ENCODE peak calls at places on chromosomes 2 and 18, in eight cellular contexts. I, X, J, P, V, E, O and H are unnamed samples.

GRCh38 chr2:191478754-191479679 is 198.9 kb upstream of the NABP1 start:
- DNase-seq in I (no peak), X (peak), J (no peak), P (peak), V (no peak), E (no peak), O (peak), H (no peak)

GRCh38 chr2:170863087-170863486 is 46.4 kb downstream of the GAD1 start:
- DNase-seq in I (no peak), X (no peak), J (no peak), P (no peak), V (no peak), E (no peak), O (no peak), H (no peak)

GRCh38 chr18:251572-251971 is 16.3 kb downstream of the THOC1 start:
- DNase-seq in I (no peak), X (no peak), J (no peak), P (no peak), V (no peak), E (no peak), O (no peak), H (no peak)

GRCh38 chr2:61014805-61015204 is 2.7 kb upstream of the PEX13 start:
- DNase-seq in I (no peak), X (no peak), J (no peak), P (no peak), V (no peak), E (no peak), O (no peak), H (no peak)

GRCh38 chr2:7730990-7731389 is 813.8 kb downstream of the RNF144A start:
- DNase-seq in I (no peak), X (no peak), J (no peak), P (no peak), V (no peak), E (no peak), O (no peak), H (no peak)

GRCh38 chr2:230447036-230447435 is 31.0 kb downstream of the SP100 start:
- DNase-seq in I (no peak), X (no peak), J (no peak), P (no peak), V (no peak), E (no peak), O (no peak), H (no peak)

GRCh38 chr18:49098386-49098785 is 147.6 kb upstream of the SMAD7 start:
- DNase-seq in I (no peak), X (no peak), J (no peak), P (no peak), V (no peak), E (no peak), O (no peak), H (no peak)

GRCh38 chr2:102296449-102296848 is 14.9 kb upstream of the IL1RL1 start:
- DNase-seq in I (no peak), X (peak), J (no peak), P (no peak), V (no peak), E (no peak), O (no peak), H (no peak)

GRCh38 chr2:239181601-239182471 is 219.0 kb downstream of the HDAC4 start:
- DNase-seq in I (no peak), X (no peak), J (no peak), P (peak), V (no peak), E (no peak), O (peak), H (no peak)

GRCh38 chr2:204036706-204037105 is 100.1 kb downstream of the ICOS start:
- DNase-seq in I (no peak), X (no peak), J (no peak), P (no peak), V (no peak), E (no peak), O (no peak), H (no peak)

GRCh38 chr18:26703170-26703933 is 155.0 kb upstream of the KCTD1 start:
- DNase-seq in I (peak), X (no peak), J (no peak), P (no peak), V (no peak), E (no peak), O (no peak), H (no peak)

GRCh38 chr18:74513149-74513882 is 17.2 kb downstream of the CNDP2 start:
- DNase-seq in I (no peak), X (no peak), J (no peak), P (no peak), V (peak), E (no peak), O (peak), H (no peak)

GRCh38 chr2:235043762-235044500 is 92.1 kb downstream of the SH3BP4 start:
- DNase-seq in I (no peak), X (no peak), J (no peak), P (peak), V (peak), E (no peak), O (no peak), H (no peak)

GRCh38 chr2:105597831-105598293 is 146.8 kb upstream of the NCK2 start:
- DNase-seq in I (no peak), X (no peak), J (no peak), P (no peak), V (no peak), E (no peak), O (no peak), H (no peak)

GRCh38 chr2:159071190-159071915 is 102.9 kb downstream of the TANC1 start:
- DNase-seq in I (no peak), X (no peak), J (no peak), P (no peak), V (no peak), E (no peak), O (no peak), H (no peak)

GRCh38 chr2:211793783-211794182 is 744.8 kb downstream of the ERBB4 start:
- DNase-seq in I (no peak), X (no peak), J (no peak), P (no peak), V (no peak), E (no peak), O (no peak), H (no peak)

GRCh38 chr2:108297436-108298141 is 8.9 kb downstream of the SULT1C2 start:
- DNase-seq in I (peak), X (no peak), J (no peak), P (no peak), V (no peak), E (no peak), O (no peak), H (no peak)

GRCh38 chr2:54709341-54709809 is 14.1 kb upstream of the EML6 start:
- DNase-seq in I (no peak), X (peak), J (no peak), P (peak), V (no peak), E (no peak), O (no peak), H (no peak)

GRCh38 chr2:199851886-199852285 is 894 bp upstream of the FTCDNL1 start:
- DNase-seq in I (no peak), X (no peak), J (no peak), P (peak), V (no peak), E (no peak), O (no peak), H (no peak)

GRCh38 chr2:72934683-72935610 is 17.6 kb downstream of the EMX1 start:
- DNase-seq in I (peak), X (no peak), J (no peak), P (no peak), V (no peak), E (no peak), O (no peak), H (peak)

GRCh38 chr2:131105156-131105949 is at the start of gene PLEKHB2:
- DNase-seq in I (peak), X (peak), J (peak), P (peak), V (peak), E (peak), O (peak), H (peak)

GRCh38 chr2:24830351-24830750 is 37.1 kb downstream of the CENPO start:
- DNase-seq in I (peak), X (no peak), J (peak), P (no peak), V (no peak), E (no peak), O (no peak), H (no peak)

GRCh38 chr18:3383381-3383915 is 66.5 kb upstream of the TGIF1 start:
- DNase-seq in I (peak), X (no peak), J (no peak), P (no peak), V (no peak), E (peak), O (no peak), H (no peak)

GRCh38 chr2:54632733-54633692 is 90.4 kb upstream of the EML6 start:
- DNase-seq in I (peak), X (peak), J (no peak), P (peak), V (no peak), E (no peak), O (no peak), H (no peak)

GRCh38 chr2:179768765-179769164 is 92.6 kb downstream of the ZNF385B start:
- DNase-seq in I (no peak), X (peak), J (no peak), P (no peak), V (no peak), E (no peak), O (no peak), H (no peak)

GRCh38 chr2:44358498-44358897 is 2.8 kb downstream of the PREPL start:
- DNase-seq in I (no peak), X (peak), J (no peak), P (peak), V (no peak), E (no peak), O (peak), H (peak)

GRCh38 chr2:45852450-45853150 is 201.1 kb downstream of the PRKCE start:
- DNase-seq in I (no peak), X (no peak), J (no peak), P (no peak), V (no peak), E (no peak), O (no peak), H (no peak)

GRCh38 chr2:240419321-240419720 is 16.1 kb upstream of the GPC1 start:
- DNase-seq in I (no peak), X (no peak), J (no peak), P (peak), V (no peak), E (no peak), O (peak), H (no peak)

DNA sequence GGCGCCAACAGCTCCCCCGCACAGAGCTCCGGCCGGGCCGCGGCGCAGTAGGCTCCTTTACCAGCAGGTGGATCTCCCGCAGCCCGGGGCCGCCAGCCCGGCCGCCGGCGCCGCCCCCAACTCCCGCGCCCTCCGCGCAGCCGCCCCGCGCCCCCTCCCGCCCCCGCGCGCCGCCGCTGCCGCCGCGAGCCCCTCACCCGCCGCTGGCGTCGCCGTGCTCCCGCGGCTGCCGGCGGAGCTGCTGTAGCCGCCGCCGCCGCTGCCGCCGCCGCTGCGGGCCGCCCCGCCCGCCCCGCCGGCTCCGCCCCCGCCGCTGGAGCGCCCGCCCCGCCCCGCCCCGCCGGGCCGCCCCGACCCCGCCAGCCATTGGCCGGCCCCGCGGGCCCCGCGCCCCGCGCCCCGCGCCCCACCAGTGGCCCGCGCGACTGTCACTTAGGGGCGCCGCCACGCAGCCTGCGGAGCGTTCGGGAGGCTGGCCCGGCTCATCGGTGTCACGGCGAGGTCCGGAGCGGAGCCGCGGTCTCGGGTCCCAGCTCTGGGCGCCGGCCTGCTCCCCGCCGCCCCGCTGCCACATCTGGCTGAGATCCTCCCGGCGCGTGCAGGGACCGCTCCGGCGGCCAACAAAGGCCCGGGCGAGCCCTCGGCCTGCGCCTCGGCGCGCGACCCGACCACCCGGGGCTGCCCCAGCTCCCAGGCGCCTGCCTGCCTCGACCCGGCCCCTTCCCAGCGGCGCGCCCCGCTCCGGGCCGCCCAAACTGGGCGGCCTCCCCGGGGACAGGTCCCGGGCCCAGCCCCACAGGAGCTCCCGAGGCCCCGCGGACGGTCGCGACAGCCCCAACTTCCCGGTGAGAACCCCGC is at the start of gene MGAT4A:
- DNase-seq in I (peak), X (peak), J (peak), P (peak), V (peak), E (no peak), O (peak), H (peak)
- TF ChIP-seq POLR2A in I (peak), X (peak), J (no peak), P (peak), V (peak), E (no peak), O (no peak), H (no peak)

GRCh38 chr18:46152808-46153617 is 48.8 kb downstream of the HAUS1 start:
- DNase-seq in I (peak), X (no peak), J (no peak), P (no peak), V (peak), E (no peak), O (no peak), H (peak)
- TF ChIP-seq POLR2A in I (no peak), X (no peak), J (no peak), P (no peak), V (no peak), E (no peak), O (no peak), H (peak)

DNA sequence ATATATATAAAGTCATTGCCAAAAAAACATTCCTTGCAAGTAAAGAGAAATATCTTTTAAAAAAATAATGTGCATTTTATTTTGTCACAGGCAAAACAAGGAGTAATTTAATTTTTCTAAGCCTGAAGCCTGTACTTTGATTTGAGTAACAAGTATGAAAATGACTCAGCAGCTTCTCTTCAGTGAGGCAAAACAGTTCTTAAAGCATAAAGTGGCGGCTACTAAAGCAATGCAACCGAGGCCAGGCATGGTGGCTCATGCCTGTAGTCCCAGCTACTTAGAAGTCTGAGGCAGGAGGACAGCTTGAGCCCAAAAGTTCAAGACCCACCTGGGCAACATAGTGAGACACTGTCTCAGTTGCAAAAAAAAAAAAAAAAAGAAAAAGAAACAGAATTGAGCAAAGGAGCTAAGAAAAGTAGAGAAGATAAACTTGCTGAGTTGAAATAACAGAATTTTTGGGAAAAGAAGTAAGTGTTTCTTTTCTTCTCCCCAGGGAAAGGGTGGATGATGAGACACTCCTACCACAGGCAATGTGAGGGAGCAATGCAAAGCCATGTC is 29.6 kb downstream of the DOK1 start:
- DNase-seq in I (no peak), X (no peak), J (no peak), P (no peak), V (no peak), E (no peak), O (no peak), H (no peak)
- TF ChIP-seq POLR2A in I (no peak), X (no peak), J (no peak), P (no peak), V (no peak), E (no peak), O (no peak), H (no peak)

GRCh38 chr18:32092422-32093105 is 890 bp downstream of the RNF138 start:
- DNase-seq in I (peak), X (peak), J (peak), P (peak), V (peak), E (peak), O (peak), H (peak)
- TF ChIP-seq POLR2A in I (peak), X (peak), J (peak), P (peak), V (peak), E (no peak), O (no peak), H (peak)

GRCh38 chr2:27422958-27423357 is 5.5 kb upstream of the NRBP1 start:
- DNase-seq in I (no peak), X (no peak), J (no peak), P (no peak), V (no peak), E (no peak), O (no peak), H (no peak)

GRCh38 chr2:27431395-27431794 is 3.0 kb downstream of the NRBP1 start:
- DNase-seq in I (no peak), X (peak), J (no peak), P (no peak), V (no peak), E (no peak), O (no peak), H (peak)

GRCh38 chr2:27428978-27429541 is 629 bp downstream of the NRBP1 start:
- DNase-seq in I (peak), X (peak), J (peak), P (peak), V (peak), E (no peak), O (peak), H (peak)

GRCh38 chr2:27427863-27428212 is 593 bp upstream of the NRBP1 start:
- DNase-seq in I (no peak), X (no peak), J (no peak), P (no peak), V (no peak), E (no peak), O (no peak), H (no peak)

GRCh38 chr2:27428213-27428977 is at the start of gene NRBP1:
- DNase-seq in I (peak), X (peak), J (peak), P (peak), V (peak), E (peak), O (peak), H (peak)
- TF ChIP-seq POLR2A in I (peak), X (peak), J (peak), P (peak), V (peak), E (no peak), O (peak), H (peak)

DNA sequence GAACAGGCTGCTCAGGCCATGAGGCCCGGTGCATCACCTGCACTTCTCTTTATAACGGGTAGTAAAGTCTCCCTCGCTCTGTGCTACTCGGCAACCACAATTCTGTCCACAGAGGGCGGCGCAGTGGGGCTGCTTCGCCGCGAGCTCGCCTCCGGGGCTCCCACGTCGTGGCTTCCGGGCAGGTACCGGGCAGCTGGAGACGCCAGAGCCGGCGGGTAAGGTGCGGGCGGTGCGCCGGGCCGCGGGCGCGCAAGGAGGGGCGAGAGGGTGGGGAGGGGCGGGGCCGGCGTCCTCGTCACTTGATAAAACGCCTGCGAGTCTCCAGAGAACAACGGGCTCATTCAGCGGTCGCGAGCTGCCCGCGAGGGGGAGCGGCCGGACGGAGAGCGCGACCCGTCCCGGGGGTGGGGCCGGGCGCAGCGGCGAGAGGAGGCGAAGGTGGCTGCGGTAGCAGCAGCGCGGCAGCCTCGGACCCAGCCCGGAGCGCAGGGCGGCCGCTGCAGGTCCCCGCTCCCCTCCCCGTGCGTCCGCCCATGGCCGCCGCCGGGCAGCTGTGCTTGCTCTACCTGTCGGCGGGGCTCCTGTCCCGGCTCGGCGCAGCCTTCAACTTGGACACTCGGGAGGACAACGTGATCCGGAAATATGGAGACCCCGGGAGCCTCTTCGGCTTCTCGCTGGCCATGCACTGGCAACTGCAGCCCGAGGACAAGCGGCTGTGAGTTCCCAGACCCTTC is at the start of gene ITGA6:
- DNase-seq in I (peak), X (peak), J (peak), P (peak), V (peak), E (no peak), O (peak), H (peak)
- TF ChIP-seq POLR2A in I (peak), X (peak), J (no peak), P (peak), V (peak), E (no peak), O (no peak), H (no peak)

DNA sequence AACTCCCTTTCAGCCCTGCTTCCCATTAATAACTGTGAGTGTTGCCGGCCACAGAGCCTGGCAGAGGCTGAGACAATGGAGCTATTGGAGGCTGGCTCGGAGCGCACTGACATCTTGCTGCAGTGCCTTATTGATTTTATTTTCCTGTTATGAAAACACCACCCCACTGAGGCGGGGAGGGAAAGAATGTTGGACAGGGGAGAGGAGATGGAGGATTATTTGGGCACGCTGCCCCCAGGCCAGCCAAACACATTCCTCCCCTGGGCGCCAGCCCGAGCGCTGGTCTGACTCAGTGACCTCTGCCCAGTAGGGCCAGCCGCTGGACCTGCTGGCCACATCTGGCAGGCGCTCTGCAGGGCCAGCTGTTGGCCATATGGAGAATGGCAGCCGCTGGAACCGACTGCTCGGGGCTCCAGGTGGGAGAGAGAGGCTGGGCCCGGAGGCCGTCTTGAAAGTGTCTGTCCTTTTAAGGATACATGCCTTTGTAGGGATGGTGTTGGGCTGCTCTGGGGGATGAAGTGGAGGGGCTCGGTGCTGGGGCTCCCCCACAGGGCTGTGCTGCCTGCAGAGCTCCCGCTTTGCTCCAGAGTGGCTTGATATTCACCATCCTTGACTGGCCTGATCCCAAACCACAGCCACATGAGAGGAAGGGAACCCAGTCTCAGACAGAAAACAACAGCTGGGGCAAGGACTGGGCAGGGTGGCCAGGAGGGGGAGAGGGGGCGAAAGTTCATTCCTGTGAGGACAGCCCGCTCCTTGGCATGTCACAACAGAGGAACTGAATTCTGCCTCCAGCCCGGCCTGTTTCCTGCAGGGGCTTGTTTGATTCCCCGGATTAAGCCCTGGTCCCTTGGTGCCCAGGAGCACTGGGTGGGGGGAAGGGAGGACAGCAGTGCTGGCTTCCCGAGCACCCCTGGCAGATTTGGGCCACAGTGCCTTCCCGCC is 179.0 kb downstream of the KLHL29 start:
- DNase-seq in I (no peak), X (no peak), J (no peak), P (no peak), V (peak), E (no peak), O (peak), H (no peak)
- TF ChIP-seq POLR2A in I (no peak), X (no peak), J (no peak), P (no peak), V (no peak), E (no peak), O (no peak), H (no peak)